ENCODE peak calls at places on chromosomes 4 and X, in four cellular contexts. J, K, A and O are unnamed samples. For H3K36me3, the result is how much of the 10 kb centered on the place peaks cover.

GRCh38 chr4:121668368-121669162 is 28.2 kb downstream of the ANXA5 start:
- DNase-seq in J (no peak), K (peak), A (no peak), O (no peak)

GRCh38 chrX:40303256-40304077 is 205.7 kb upstream of the BCOR start:
- DNase-seq in J (no peak), K (no peak), A (no peak), O (no peak)

GRCh38 chrX:133561251-133561650 is 146.0 kb upstream of the GPC4 start:
- DNase-seq in J (no peak), K (peak), A (no peak), O (no peak)

GRCh38 chr4:55184600-55185523 is 59.5 kb upstream of the KDR start:
- DNase-seq in J (peak), K (peak), A (no peak), O (no peak)

GRCh38 chr4:76811604-76812412 is 86.1 kb downstream of the SOWAHB start:
- DNase-seq in J (no peak), K (peak), A (peak), O (no peak)

GRCh38 chr4:115668396-115668795 is 555.0 kb upstream of the NDST4 start:
- DNase-seq in J (no peak), K (no peak), A (no peak), O (no peak)

GRCh38 chr4:158295053-158295452 is 84.8 kb downstream of the TMEM144 start:
- DNase-seq in J (no peak), K (no peak), A (no peak), O (no peak)

GRCh38 chr4:147924604-147925412 is 192.9 kb downstream of the ARHGAP10 start:
- DNase-seq in J (no peak), K (peak), A (no peak), O (no peak)

GRCh38 chr4:142262956-142263355 is 583.1 kb downstream of the INPP4B start:
- DNase-seq in J (no peak), K (no peak), A (no peak), O (no peak)

GRCh38 chrX:41720125-41720780 is 3.7 kb upstream of the GPR82 start:
- DNase-seq in J (no peak), K (peak), A (no peak), O (no peak)

GRCh38 chr4:77465271-77465670 is 140.3 kb upstream of the CXCL13 start:
- DNase-seq in J (peak), K (peak), A (no peak), O (no peak)

GRCh38 chrX:131987252-131987651 is 35.9 kb upstream of the STK26 start:
- DNase-seq in J (no peak), K (no peak), A (no peak), O (no peak)

GRCh38 chr4:156113138-156113537 is 159.5 kb upstream of the CTSO start:
- DNase-seq in J (no peak), K (no peak), A (no peak), O (no peak)

GRCh38 chr4:42923431-42923830 is 30.9 kb downstream of the GRXCR1 start:
- DNase-seq in J (no peak), K (no peak), A (no peak), O (no peak)

GRCh38 chrX:34586936-34587335 is 70.1 kb downstream of the TMEM47 start:
- DNase-seq in J (no peak), K (no peak), A (no peak), O (no peak)

GRCh38 chr4:70778888-70779422 is 57.2 kb downstream of the RUFY3 start:
- DNase-seq in J (peak), K (no peak), A (no peak), O (no peak)

GRCh38 chr4:139749313-139749712 is 83.7 kb downstream of the MGST2 start:
- DNase-seq in J (no peak), K (no peak), A (no peak), O (no peak)

GRCh38 chrX:20265726-20266681 is 705 bp downstream of the RPS6KA3 start:
- DNase-seq in J (peak), K (peak), A (peak), O (no peak)

GRCh38 chr4:78565971-78566372 is 14.4 kb downstream of the ANXA3 start:
- DNase-seq in J (no peak), K (peak), A (no peak), O (no peak)

GRCh38 chrX:136047001-136047642 is 61.9 kb downstream of the SLC9A6 start:
- DNase-seq in J (no peak), K (peak), A (no peak), O (no peak)

GRCh38 chr4:153217440-153217839 is 13.2 kb downstream of the TRIM2 start:
- DNase-seq in J (no peak), K (no peak), A (no peak), O (no peak)

GRCh38 chr4:66475596-66475995 is 805.3 kb upstream of the EPHA5 start:
- DNase-seq in J (no peak), K (no peak), A (no peak), O (no peak)

GRCh38 chr4:24032371-24032989 is 142.6 kb upstream of the PPARGC1A start:
- DNase-seq in J (no peak), K (no peak), A (no peak), O (no peak)

GRCh38 chr4:115323106-115323684 is 209.8 kb upstream of the NDST4 start:
- DNase-seq in J (no peak), K (no peak), A (no peak), O (no peak)

GRCh38 chr4:185257694-185258093 is 48.3 kb downstream of the SNX25 start:
- DNase-seq in J (no peak), K (no peak), A (no peak), O (no peak)

GRCh38 chr4:185261971-185262370 is 52.6 kb downstream of the SNX25 start:
- DNase-seq in J (no peak), K (no peak), A (no peak), O (no peak)

GRCh38 chr4:185259719-185260118 is 50.3 kb downstream of the SNX25 start:
- DNase-seq in J (no peak), K (no peak), A (no peak), O (no peak)

GRCh38 chr4:185265942-185266341 is 56.5 kb downstream of the SNX25 start:
- DNase-seq in J (no peak), K (peak), A (no peak), O (no peak)

GRCh38 chr4:185263419-185263818 is 54.0 kb downstream of the SNX25 start:
- DNase-seq in J (no peak), K (no peak), A (no peak), O (no peak)
- H3K36me3 ChIP-seq in J (under half), K (under half), A (under half), O (under half)

DNA sequence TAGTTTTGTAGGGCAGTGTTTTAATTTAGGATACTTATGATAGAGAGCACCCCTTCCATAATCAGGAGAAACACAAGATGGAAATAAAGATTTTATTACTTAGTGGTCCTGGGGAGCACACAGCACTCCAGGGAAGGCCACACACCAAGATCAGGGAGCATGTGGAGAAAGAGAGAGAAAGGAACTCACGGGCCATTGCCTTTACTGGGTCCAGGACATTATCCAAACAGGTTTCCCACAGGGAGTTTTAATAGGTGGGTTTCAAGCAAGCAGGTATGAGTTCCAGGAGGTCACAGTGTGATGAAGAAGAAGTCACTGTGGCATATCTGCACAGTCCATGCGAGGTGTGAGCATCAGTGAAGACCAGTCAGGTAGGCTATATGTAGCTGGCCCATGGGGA is 46.8 kb downstream of the NFKB1 start:
- DNase-seq in J (no peak), K (no peak), A (no peak), O (no peak)
- H3K36me3 ChIP-seq in J (under half), K (under half), A (under half), O (under half)

GRCh38 chr4:6487466-6487865 is 15.1 kb upstream of the PPP2R2C start:
- DNase-seq in J (no peak), K (no peak), A (no peak), O (no peak)
- H3K36me3 ChIP-seq in J (under half), K (under half), A (under half), O (under half)

GRCh38 chr4:5685296-5685695 is 23.1 kb downstream of the EVC2 start:
- DNase-seq in J (no peak), K (no peak), A (no peak), O (no peak)

GRCh38 chr4:5691491-5692132 is 16.7 kb downstream of the EVC2 start:
- DNase-seq in J (no peak), K (no peak), A (no peak), O (no peak)

GRCh38 chr4:5686338-5686737 is 22.0 kb downstream of the EVC2 start:
- DNase-seq in J (no peak), K (no peak), A (no peak), O (no peak)

GRCh38 chr4:5693871-5694270 is 14.5 kb downstream of the EVC2 start:
- DNase-seq in J (no peak), K (no peak), A (no peak), O (no peak)

DNA sequence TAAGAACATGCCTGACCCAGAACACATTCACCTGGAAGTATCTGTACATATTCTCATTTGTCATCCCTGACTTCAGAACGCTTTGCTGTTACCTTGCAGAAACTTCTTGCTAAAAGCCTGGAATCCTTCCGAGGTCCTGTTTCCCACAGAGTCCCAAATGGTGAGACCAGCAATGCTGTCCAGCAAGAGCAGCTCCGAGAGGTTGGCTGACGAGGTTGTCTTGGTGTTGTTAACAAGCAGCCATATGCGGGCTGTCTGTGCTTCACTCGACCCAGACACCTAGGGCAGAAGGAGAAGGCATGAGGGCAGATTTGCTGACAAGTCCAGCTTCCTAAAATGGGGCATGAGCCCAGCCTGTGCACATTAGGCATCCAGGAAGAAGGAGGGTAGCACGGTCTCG is 19.3 kb downstream of the EVC2 start:
- DNase-seq in J (no peak), K (no peak), A (no peak), O (no peak)
- H3K36me3 ChIP-seq in J (under half), K (half or more), A (under half), O (half or more)